ENCODE peak calls at places on chromosome 2, in eight cellular contexts. T is non-pigmented ciliary epithelial cell; U is caudate nucleus; Q is tibial artery; N is fibroblast of lung; H is activated gamma-delta T cell treated with Interleukin-2 at 50 U/mL for 16 hours; J is stimulated activated CD4-positive, alpha-beta T cell treated with anti-CD3 and anti-CD28 coated beads, TNF-alpha, amount 100 ng/mL, for 1 hour; R is smooth muscle cell of the brain vasculature. V is an unnamed sample.

GRCh38 chr2:222468338-222468737 is 44.0 kb downstream of the SGPP2 start:
- DNase-seq in T (no peak), H (no peak), U (no peak), Q (no peak), R (no peak), J (no peak), N (no peak), V (no peak)

GRCh38 chr2:19538411-19538963 is 180.1 kb upstream of the OSR1 start:
- DNase-seq in N (peak), U (no peak), Q (peak), R (peak), J (no peak), T (peak), H (no peak), V (peak)

GRCh38 chr2:85308951-85309555 is 18.7 kb downstream of the TGOLN2 start:
- DNase-seq in U (peak), N (peak), J (no peak), Q (peak), H (no peak), T (no peak), R (no peak), V (peak)

GRCh38 chr2:219480004-219480403 is 18.7 kb upstream of the GMPPA start:
- DNase-seq in R (no peak), H (no peak), J (no peak), Q (no peak), N (no peak), U (no peak), T (no peak), V (no peak)

GRCh38 chr2:106124787-106125549 is 69.1 kb downstream of the UXS1 start:
- DNase-seq in R (no peak), J (no peak), N (no peak), T (no peak), H (no peak), U (no peak), Q (no peak), V (peak)

GRCh38 chr2:113218283-113219091 is 44.7 kb downstream of the PSD4 start:
- DNase-seq in J (no peak), U (no peak), H (no peak), T (no peak), Q (peak), N (peak), R (no peak), V (no peak)

GRCh38 chr2:162091325-162092007 is 17.5 kb upstream of the DPP4 start:
- DNase-seq in J (no peak), N (no peak), H (no peak), U (no peak), Q (no peak), R (no peak), T (no peak), V (no peak)

GRCh38 chr2:213238753-213239591 is 45.3 kb upstream of the SPAG16 start:
- DNase-seq in H (no peak), N (peak), J (no peak), R (peak), U (no peak), Q (peak), T (peak), V (no peak)

GRCh38 chr2:30359644-30360167 is 87.3 kb upstream of the LCLAT1 start:
- DNase-seq in U (no peak), J (no peak), H (no peak), N (peak), Q (peak), R (no peak), T (no peak), V (peak)

GRCh38 chr2:238202326-238203103 is 980 bp downstream of the ILKAP start:
- DNase-seq in T (no peak), J (no peak), H (peak), U (no peak), N (peak), R (no peak), Q (no peak), V (no peak)

GRCh38 chr2:168180483-168180882 is 66.9 kb downstream of the STK39 start:
- DNase-seq in N (no peak), R (no peak), U (no peak), Q (no peak), J (no peak), H (no peak), T (no peak), V (no peak)

GRCh38 chr2:136031716-136032115 is 46.3 kb upstream of the DARS1 start:
- DNase-seq in U (no peak), Q (no peak), H (no peak), T (no peak), N (no peak), J (no peak), R (no peak), V (no peak)

GRCh38 chr2:19124135-19124534 is 234.3 kb downstream of the OSR1 start:
- DNase-seq in R (no peak), J (no peak), H (no peak), Q (no peak), N (peak), T (peak), U (no peak), V (no peak)

GRCh38 chr2:235827585-235827992 is 333.7 kb downstream of the AGAP1 start:
- DNase-seq in J (no peak), R (peak), H (no peak), Q (no peak), U (no peak), N (peak), T (peak), V (no peak)

GRCh38 chr2:45067859-45068642 is 58.8 kb upstream of the SIX2 start:
- DNase-seq in R (no peak), H (no peak), N (peak), Q (no peak), T (no peak), J (no peak), U (no peak), V (no peak)

GRCh38 chr2:100870652-100871531 is 51.0 kb downstream of the NPAS2 start:
- DNase-seq in J (no peak), H (no peak), Q (no peak), R (no peak), T (no peak), N (no peak), U (no peak), V (no peak)